ENCODE peak calls at places on chromosomes 13 and 19, in eight cellular contexts. C is foreskin keratinocyte; V is GM23248; A is left ventricle myocardium inferior; E is stimulated activated CD8-positive, alpha-beta memory T cell treated with anti-CD3 and anti-CD28 coated beads, Interleukin-7, amount 100 ng/mL, for 4 hours; Q is anterior cingulate cortex; U is adrenal gland; I is stimulated activated CD4-positive, alpha-beta T cell treated with anti-CD3 and anti-CD28 coated beads, Interleukin-4, amount 100 ng/mL, for 24 hours. H is an unnamed sample.

GRCh38 chr13:106343831-106344230 is 191.6 kb downstream of the EFNB2 start:
- DNase-seq in C (no peak), A (no peak), U (no peak), I (no peak), E (no peak), V (no peak), Q (no peak), H (no peak)

GRCh38 chr19:4115050-4115817 is 8.7 kb downstream of the MAP2K2 start:
- DNase-seq in I (peak; percentile 55), Q (no peak), A (peak; percentile 46), E (peak; percentile 34), C (no peak), U (peak; percentile 84), V (no peak), H (no peak)

GRCh38 chr13:40568672-40569350 is 97.6 kb downstream of the FOXO1 start:
- DNase-seq in Q (no peak), E (no peak), C (no peak), A (no peak), I (no peak), V (peak; percentile 16), U (no peak), H (no peak)

GRCh38 chr19:40908981-40909380 is 26.9 kb upstream of the CYP2A7 start:
- DNase-seq in I (no peak), Q (no peak), V (peak; percentile 39), A (no peak), U (no peak), E (peak; percentile 11), C (no peak), H (no peak)

GRCh38 chr13:101346942-101347728 is 69.2 kb downstream of the NALCN start:
- DNase-seq in C (peak; percentile 4), U (no peak), V (peak; percentile 42), E (no peak), A (no peak), I (no peak), Q (no peak), H (peak; percentile 12)

GRCh38 chr13:59532405-59532804 is 631.3 kb downstream of the DIAPH3 start:
- DNase-seq in C (peak; percentile 8), V (no peak), Q (no peak), U (no peak), E (no peak), I (no peak), A (no peak), H (no peak)

GRCh38 chr13:106373989-106374572 is 161.4 kb downstream of the EFNB2 start:
- DNase-seq in A (no peak), Q (no peak), V (peak; percentile 41), C (no peak), U (peak; percentile 13), I (no peak), E (no peak), H (no peak)

GRCh38 chr19:49189259-49189658 is 31.7 kb downstream of the TRPM4 start:
- DNase-seq in Q (no peak), U (no peak), E (no peak), A (no peak), C (no peak), I (no peak), V (no peak), H (no peak)

GRCh38 chr19:18415177-18415867 is 3.9 kb upstream of the SSBP4 start:
- DNase-seq in U (peak; percentile 60), A (peak; percentile 81), C (no peak), Q (no peak), I (no peak), V (peak; percentile 88), E (no peak), H (no peak)

GRCh38 chr19:56350416-56351045 is 35.9 kb upstream of the ZSCAN5A start:
- DNase-seq in U (peak; percentile 56), Q (no peak), I (peak; percentile 63), E (peak; percentile 34), A (no peak), V (peak; percentile 71), C (no peak), H (no peak)

GRCh38 chr13:87999791-88000190 is 328.6 kb downstream of the SLITRK5 start:
- DNase-seq in E (no peak), I (no peak), V (peak; percentile 26), Q (no peak), C (no peak), A (no peak), U (no peak), H (no peak)

GRCh38 chr13:20411638-20412342 is 113.9 kb downstream of the CRYL1 start:
- DNase-seq in U (no peak), A (no peak), V (no peak), Q (no peak), E (peak; percentile 60), I (peak; percentile 48), C (no peak), H (no peak)

GRCh38 chr19:32702010-32702409 is 10.4 kb downstream of the NUDT19 start:
- DNase-seq in I (no peak), Q (no peak), A (no peak), V (no peak), U (no peak), E (no peak), C (no peak), H (no peak)

GRCh38 chr13:73194310-73194709 is 135.5 kb downstream of the KLF5 start:
- DNase-seq in I (no peak), A (no peak), E (no peak), V (no peak), Q (no peak), C (no peak), U (no peak), H (no peak)

GRCh38 chr13:25489238-25489637 is 117.5 kb downstream of the ATP8A2 start:
- DNase-seq in I (no peak), U (no peak), E (no peak), C (no peak), V (peak; percentile 4), A (no peak), Q (no peak), H (no peak)

GRCh38 chr19:49102303-49102702 is 11.9 kb upstream of the LIN7B start:
- DNase-seq in I (no peak), Q (no peak), U (no peak), A (no peak), C (no peak), E (no peak), V (no peak), H (no peak)

GRCh38 chr13:106637519-106637918 is 69.6 kb upstream of the ARGLU1 start:
- DNase-seq in C (no peak), E (no peak), V (no peak), I (no peak), A (no peak), U (no peak), Q (no peak), H (no peak)